ENCODE peak calls at places on chromosomes 2 and 18, in six cellular contexts. R, T, B, D, C and O are unnamed samples.
A peak's percentile ranks its signal among the peaks of the same experiment; 100 is the strongest.

GRCh38 chr2:3459185-3460015 is 59.9 kb downstream of the ADI1 start:
- DNase-seq in C (no peak), R (peak; percentile 29), T (no peak), D (no peak), B (no peak), O (no peak)

GRCh38 chr2:5798083-5798482 is 105.9 kb downstream of the SOX11 start:
- DNase-seq in C (no peak), T (no peak), B (no peak), D (no peak), R (no peak), O (no peak)

GRCh38 chr2:197229509-197230458 is 80.8 kb downstream of the ANKRD44 start:
- DNase-seq in B (no peak), D (no peak), C (peak; percentile 52), R (no peak), T (no peak), O (no peak)

GRCh38 chr2:124983595-124983994 is 958.5 kb downstream of the CNTNAP5 start:
- DNase-seq in B (no peak), D (no peak), C (peak; percentile 24), T (no peak), R (no peak), O (no peak)

GRCh38 chr2:159811232-159811631 is 13.2 kb upstream of the CD302 start:
- DNase-seq in B (no peak), R (no peak), D (no peak), T (no peak), C (no peak), O (no peak)

GRCh38 chr18:6837904-6838303 is 108.4 kb downstream of the ARHGAP28 start:
- DNase-seq in R (no peak), C (no peak), D (no peak), B (no peak), T (no peak), O (no peak)

GRCh38 chr2:63440612-63441011 is 147.7 kb downstream of the WDPCP start:
- DNase-seq in B (no peak), R (no peak), T (no peak), C (peak; percentile 36), D (no peak), O (no peak)

GRCh38 chr2:15367205-15367604 is 193.9 kb downstream of the NBAS start:
- DNase-seq in T (no peak), D (no peak), B (no peak), R (no peak), C (no peak), O (no peak)

GRCh38 chr2:69163109-69163508 is 150.1 kb downstream of the ANTXR1 start:
- DNase-seq in D (no peak), T (peak; percentile 72), R (no peak), B (no peak), C (peak; percentile 81), O (no peak)

GRCh38 chr18:33062834-33063364 is 290.1 kb upstream of the KLHL14 start:
- DNase-seq in D (no peak), R (no peak), T (no peak), B (no peak), C (no peak), O (no peak)

GRCh38 chr2:62382757-62383156 is 123.2 kb downstream of the TMEM17 start:
- DNase-seq in T (no peak), R (no peak), D (no peak), B (no peak), C (no peak), O (no peak)

GRCh38 chr2:73176881-73177644 is 25.3 kb upstream of the NOTO start:
- DNase-seq in R (peak; percentile 93), C (peak; percentile 72), D (peak; percentile 64), B (peak; percentile 87), T (peak; percentile 83), O (peak; percentile 51)

GRCh38 chr18:58310517-58310916 is 266.5 kb downstream of the NEDD4L start:
- DNase-seq in T (no peak), D (no peak), R (peak; percentile 78), B (no peak), C (no peak), O (no peak)

GRCh38 chr2:210195066-210195852 is 24.1 kb upstream of the KANSL1L start:
- DNase-seq in C (peak; percentile 67), R (no peak), T (no peak), D (peak; percentile 64), B (peak; percentile 48), O (no peak)

GRCh38 chr2:236637691-236638569 is 68.3 kb downstream of the ACKR3 start:
- DNase-seq in D (no peak), T (no peak), R (no peak), B (peak; percentile 18), C (peak; percentile 68), O (peak; percentile 61)

GRCh38 chr18:31508781-31509180 is 10.8 kb downstream of the DSG2 start:
- DNase-seq in B (no peak), R (no peak), T (no peak), C (no peak), D (no peak), O (no peak)

GRCh38 chr2:8053241-8053640 is 628.6 kb upstream of the ID2 start:
- DNase-seq in B (no peak), R (no peak), C (peak; percentile 10), T (no peak), D (no peak), O (no peak)

GRCh38 chr18:10560457-10561045 is 34.7 kb downstream of the NAPG start:
- DNase-seq in C (peak; percentile 75), R (peak; percentile 77), D (peak; percentile 51), B (peak; percentile 75), T (no peak), O (peak; percentile 85)

GRCh38 chr2:101540518-101540917 is 65.6 kb upstream of the RFX8 start:
- DNase-seq in B (no peak), D (no peak), R (no peak), T (no peak), C (peak; percentile 83), O (no peak)

GRCh38 chr2:203461736-203462135 is 73.4 kb downstream of the RAPH1 start:
- DNase-seq in B (no peak), D (no peak), C (no peak), R (no peak), T (no peak), O (no peak)